ENCODE peak calls at places on chromosomes 4 and X, in four cellular contexts. Z, M, T and W are unnamed samples.

GRCh38 chrX:144627947-144628346 is 619.4 kb upstream of the SPANXN1 start:
- DNase-seq in Z (no peak), M (no peak), T (no peak), W (no peak)

GRCh38 chr4:15003891-15004700 is 1.8 kb downstream of the CPEB2 start:
- DNase-seq in Z (peak), M (no peak), T (peak), W (peak)

GRCh38 chrX:70410921-70411320 is 12.2 kb upstream of the GDPD2 start:
- DNase-seq in Z (no peak), M (no peak), T (no peak), W (no peak)

GRCh38 chr4:185589067-185589844 is 53.9 kb upstream of the PDLIM3 start:
- DNase-seq in Z (no peak), M (peak), T (no peak), W (no peak)

GRCh38 chr4:163681208-163681821 is 186.8 kb downstream of the TMA16 start:
- DNase-seq in Z (peak), M (peak), T (no peak), W (peak)

GRCh38 chrX:112654871-112655270 is 24.9 kb downstream of the LHFPL1 start:
- DNase-seq in Z (no peak), M (peak), T (no peak), W (no peak)

GRCh38 chr4:48081196-48081595 is 52.9 kb downstream of the TXK start:
- DNase-seq in Z (no peak), M (peak), T (no peak), W (no peak)

GRCh38 chr4:75146223-75146622 is 213.3 kb downstream of the PARM1 start:
- DNase-seq in Z (no peak), M (no peak), T (no peak), W (no peak)

GRCh38 chrX:110791206-110791605 is 4.4 kb downstream of the CHRDL1 start:
- DNase-seq in Z (no peak), M (no peak), T (no peak), W (no peak)

DNA sequence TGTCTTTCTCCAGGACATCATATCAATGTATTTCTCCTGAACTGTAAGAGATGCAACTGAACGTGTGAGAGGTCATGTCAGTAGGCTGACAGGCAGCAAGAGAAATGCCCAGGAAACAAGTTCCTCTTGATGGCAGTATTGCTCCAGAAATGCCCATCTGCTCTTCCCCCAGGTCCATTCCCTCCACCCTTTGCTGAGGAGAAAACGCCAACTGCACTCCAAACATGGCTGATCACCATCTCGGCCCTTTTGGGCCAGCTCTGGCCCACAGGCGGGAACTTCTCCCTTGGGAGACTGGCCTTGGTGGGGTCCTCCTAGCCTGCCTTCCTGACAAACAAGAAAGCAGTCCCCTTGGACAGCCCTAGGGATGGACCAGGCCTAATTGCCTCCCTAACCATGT is 276.5 kb upstream of the AGTR2 start:
- DNase-seq in Z (no peak), M (peak), T (no peak), W (peak)
- TF ChIP-seq CTCF in Z (no peak), M (no peak), T (peak), W (no peak)

GRCh38 chrX:123361371-123361770 is 177.3 kb downstream of the GRIA3 start:
- DNase-seq in Z (no peak), M (peak), T (no peak), W (no peak)

GRCh38 chrX:123357941-123358340 is 173.9 kb downstream of the GRIA3 start:
- DNase-seq in Z (no peak), M (no peak), T (no peak), W (peak)

GRCh38 chrX:123358457-123358856 is 174.4 kb downstream of the GRIA3 start:
- DNase-seq in Z (no peak), M (no peak), T (no peak), W (no peak)
- TF ChIP-seq CTCF in Z (no peak), M (no peak), T (no peak), W (no peak)

GRCh38 chr4:158211288-158211687 is 1.0 kb downstream of the TMEM144 start:
- DNase-seq in Z (no peak), M (peak), T (no peak), W (no peak)

GRCh38 chr4:158208931-158209640 is 1.2 kb upstream of the TMEM144 start:
- DNase-seq in Z (no peak), M (peak), T (no peak), W (no peak)

GRCh38 chr4:158209825-158210807 is at the start of gene TMEM144:
- DNase-seq in Z (peak), M (peak), T (peak), W (peak)
- TF ChIP-seq CTCF in Z (no peak), M (peak), T (peak), W (no peak)

DNA sequence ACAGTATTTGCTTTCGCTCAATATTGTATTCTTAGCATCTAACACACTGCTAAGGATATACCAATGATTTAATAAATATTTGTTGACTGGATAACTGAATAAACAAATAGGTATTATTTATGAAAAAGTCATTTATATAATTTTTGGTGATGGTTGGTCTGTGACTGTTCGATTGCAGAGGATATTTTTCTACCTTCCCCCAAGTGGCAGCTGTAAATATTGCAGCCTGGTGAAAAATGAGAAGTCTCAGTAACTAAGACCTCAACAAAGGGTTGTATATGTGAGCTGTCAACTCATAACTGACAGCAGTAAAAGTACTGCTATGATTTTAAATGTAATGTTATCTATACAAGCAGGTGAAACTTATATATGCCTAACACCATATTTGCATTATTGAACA is 36.0 kb downstream of the HTR2C start:
- DNase-seq in Z (no peak), M (peak), T (no peak), W (peak)
- TF ChIP-seq CTCF in Z (no peak), M (peak), T (peak), W (peak)

DNA sequence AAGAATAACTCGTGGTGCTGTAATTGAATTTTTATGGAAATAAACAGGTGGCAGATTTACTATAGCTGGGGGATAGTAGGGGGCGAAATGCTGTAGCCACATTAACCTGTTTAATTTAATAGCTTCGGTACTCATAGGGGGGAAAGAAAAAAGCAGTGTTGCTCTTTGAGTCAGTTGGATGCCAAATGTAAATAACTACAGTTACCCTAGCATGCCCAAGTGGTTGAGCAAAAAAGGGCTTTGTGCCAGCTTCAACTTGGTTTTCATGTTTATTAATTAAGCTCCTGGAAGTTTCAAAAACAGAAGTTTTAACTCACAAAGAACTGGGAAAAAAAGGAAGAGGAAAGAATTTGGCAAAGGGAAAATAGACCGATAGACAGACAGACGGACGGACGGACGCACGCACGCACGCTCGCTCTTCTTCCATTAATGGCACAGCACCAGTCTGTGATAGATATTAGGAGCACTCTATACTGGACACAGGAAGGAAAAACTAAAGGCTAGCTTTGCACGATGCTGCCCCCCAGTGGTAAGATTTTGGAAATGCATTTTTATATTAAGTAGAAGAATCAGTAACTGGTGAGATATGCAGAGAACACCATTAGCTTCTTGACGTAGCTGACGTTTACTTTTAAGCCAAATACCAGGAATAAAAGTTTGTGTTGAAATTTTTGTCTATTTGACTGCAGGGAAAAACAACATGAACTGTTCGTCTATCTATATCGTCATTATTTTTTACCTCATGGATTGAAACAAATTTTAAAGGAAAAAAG is 151.8 kb downstream of the SLC7A11 start:
- DNase-seq in Z (peak), M (peak), T (no peak), W (peak)
- TF ChIP-seq CTCF in Z (peak), M (peak), T (peak), W (peak)

DNA sequence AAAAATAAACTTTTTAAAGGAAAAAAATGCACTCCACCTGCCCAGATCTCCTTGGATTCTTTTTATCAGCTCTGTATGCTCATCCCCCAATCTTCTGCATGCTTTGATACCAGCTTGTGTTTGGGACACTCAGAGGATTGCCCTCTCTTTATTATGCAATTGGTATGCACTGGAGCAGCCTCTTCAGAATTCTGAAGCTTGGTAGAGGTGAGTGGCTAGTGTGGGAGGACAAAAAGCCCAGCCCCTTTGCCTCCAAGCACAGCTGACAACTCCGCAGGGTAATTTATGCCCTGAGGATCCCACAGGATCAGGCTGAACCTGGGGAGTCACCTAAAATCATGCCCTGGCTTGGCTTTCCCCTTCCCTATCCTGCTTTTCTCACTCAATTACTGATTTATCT is 16.7 kb downstream of the IL21 start:
- DNase-seq in Z (no peak), M (no peak), T (no peak), W (no peak)
- TF ChIP-seq CTCF in Z (no peak), M (no peak), T (no peak), W (no peak)

DNA sequence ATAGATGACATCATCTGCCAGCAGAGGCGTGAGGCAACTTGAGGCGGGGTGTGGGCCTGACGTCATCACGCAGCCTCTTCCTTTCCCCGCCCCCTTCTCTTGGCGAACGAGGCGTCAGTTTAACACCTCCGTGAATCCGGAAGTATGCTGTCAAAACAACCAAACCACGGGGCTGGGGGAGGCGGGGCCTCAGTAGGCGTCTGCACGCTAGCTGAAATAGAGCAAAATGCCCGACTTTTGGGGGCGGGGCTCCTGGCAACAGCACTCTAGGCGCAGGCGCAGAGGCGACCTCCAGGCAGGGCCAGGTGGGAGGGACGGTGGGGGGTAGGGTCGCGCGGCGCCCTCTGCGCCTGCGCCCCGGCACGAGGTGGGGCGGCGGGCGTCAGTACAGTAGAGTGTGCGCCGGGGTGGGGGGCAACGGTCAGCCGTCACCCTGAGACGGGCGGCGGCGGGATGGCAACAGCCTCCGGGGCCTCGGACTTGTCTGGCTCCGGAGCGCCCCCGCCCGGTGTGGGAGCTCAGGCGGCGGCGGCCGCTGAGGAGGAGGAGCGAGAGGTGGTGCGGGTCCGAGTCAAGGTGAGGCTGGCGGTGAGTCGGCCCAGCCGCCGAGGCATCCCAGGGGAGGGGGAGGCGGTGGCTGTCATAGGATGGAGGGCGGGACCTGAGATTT is at the start of gene TBC1D25:
- DNase-seq in Z (peak), M (peak), T (peak), W (peak)
- TF ChIP-seq CTCF in Z (no peak), M (peak), T (peak), W (peak)

GRCh38 chrX:46648660-46649059 is 75.1 kb downstream of the CHST7 start:
- DNase-seq in Z (no peak), M (no peak), T (no peak), W (no peak)

GRCh38 chrX:46649421-46650260 is 76.1 kb downstream of the CHST7 start:
- DNase-seq in Z (no peak), M (peak), T (peak), W (no peak)

DNA sequence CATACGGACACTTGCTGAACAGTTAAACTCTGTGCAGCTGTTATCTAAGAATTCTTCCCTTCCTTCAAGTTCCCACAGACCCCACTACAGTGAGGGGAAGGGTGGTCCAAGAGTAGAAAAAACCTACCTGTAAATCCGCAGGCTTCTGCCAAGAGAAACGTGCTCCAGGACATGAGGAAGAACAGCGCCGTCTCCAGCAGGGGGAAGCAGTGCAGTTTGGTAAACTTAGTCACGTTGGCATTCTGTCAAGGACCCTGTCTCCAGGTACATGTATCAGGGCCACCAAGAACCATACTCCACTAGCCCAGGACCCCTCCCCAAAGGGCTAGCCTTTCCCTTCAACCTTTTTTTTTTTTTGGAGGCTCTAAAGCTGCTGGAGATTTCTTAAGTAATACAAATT is 79.9 kb downstream of the CHST7 start:
- DNase-seq in Z (peak), M (peak), T (no peak), W (no peak)
- TF ChIP-seq CTCF in Z (no peak), M (peak), T (no peak), W (no peak)

DNA sequence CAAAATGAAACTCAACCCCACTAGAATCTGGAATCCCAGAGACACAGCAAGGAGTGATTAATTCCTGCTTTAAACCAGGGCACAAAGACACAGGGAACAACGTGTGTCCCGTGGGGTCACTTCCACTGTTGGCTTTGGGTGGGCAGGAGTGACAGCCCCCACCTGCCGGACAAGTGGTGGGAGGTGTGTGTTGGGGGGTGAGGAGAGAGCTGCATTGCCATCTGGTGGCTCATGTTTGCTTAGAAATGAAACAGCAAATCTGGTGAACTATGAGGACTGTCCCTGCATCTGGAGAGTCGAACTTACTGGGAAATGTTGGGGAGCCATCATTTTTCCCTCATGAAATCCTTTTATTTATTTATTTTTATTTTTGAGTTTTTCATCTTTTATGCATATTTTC is 75.9 kb upstream of the AFAP1 start:
- DNase-seq in Z (no peak), M (peak), T (no peak), W (no peak)
- TF ChIP-seq CTCF in Z (peak), M (peak), T (peak), W (no peak)